ENCODE peak calls at places on chromosomes 4 and X, in nine cellular contexts. R is right atrium auricular region, S is astrocyte of the spinal cord, P is NCI-H2081, E is fibroblast of the aortic adventitia, V is uterus, A is NCI-H345, Z is AG20443, N is NCI-H2171. M is an unnamed sample.

GRCh38 chr4:87042986-87043820 is 108.4 kb downstream of the AFF1 start:
- DNase-seq in Z (no peak), N (no peak), P (no peak), R (no peak), S (no peak), V (no peak), A (no peak), E (no peak), M (no peak)

GRCh38 chrX:3184176-3184930 is 143.1 kb downstream of the ARSF start:
- DNase-seq in R (no peak), E (peak; percentile 85), Z (peak; percentile 48), S (peak; percentile 94), A (no peak), N (no peak), V (peak; percentile 17), P (no peak), M (no peak)

GRCh38 chr4:87679449-87680169 is 29.5 kb downstream of the DMP1 start:
- DNase-seq in R (peak; percentile 61), V (peak; percentile 73), Z (peak; percentile 73), N (peak; percentile 11), P (peak; percentile 1), A (peak; percentile 35), S (peak; percentile 67), E (peak; percentile 76), M (peak; percentile 54)

GRCh38 chr4:110533940-110534339 is 58.0 kb downstream of the ENPEP start:
- DNase-seq in N (no peak), A (peak; percentile 7), S (peak; percentile 98), Z (peak; percentile 78), R (no peak), P (no peak), V (no peak), E (peak; percentile 95), M (no peak)

GRCh38 chr4:122890142-122890769 is 32.1 kb downstream of the NUDT6 start:
- DNase-seq in R (no peak), E (peak; percentile 94), Z (no peak), N (no peak), V (no peak), S (no peak), P (no peak), A (no peak), M (no peak)

GRCh38 chr4:24423670-24424069 is 160.7 kb downstream of the DHX15 start:
- DNase-seq in R (no peak), E (no peak), V (no peak), P (no peak), Z (no peak), S (no peak), N (no peak), A (no peak), M (no peak)

GRCh38 chr4:140227286-140227685 is 73.3 kb upstream of the MAML3 start:
- DNase-seq in A (no peak), V (no peak), P (no peak), N (no peak), S (no peak), E (no peak), Z (no peak), R (no peak), M (no peak)

GRCh38 chr4:152997771-152998487 is 61.8 kb downstream of the FHDC1 start:
- DNase-seq in N (no peak), A (no peak), E (no peak), Z (no peak), P (no peak), V (no peak), R (no peak), S (no peak), M (no peak)

GRCh38 chr4:110904435-110905050 is 281.7 kb upstream of the PITX2 start:
- DNase-seq in V (no peak), P (peak; percentile 42), N (no peak), Z (no peak), S (peak; percentile 12), R (no peak), A (peak; percentile 54), E (peak; percentile 22), M (no peak)

GRCh38 chr4:15550491-15550890 is 80.8 kb downstream of the CC2D2A start:
- DNase-seq in P (no peak), V (no peak), E (no peak), A (no peak), Z (no peak), R (no peak), S (no peak), N (no peak), M (no peak)

GRCh38 chrX:68196939-68197791 is 236.1 kb downstream of the OPHN1 start:
- DNase-seq in V (peak; percentile 26), S (peak; percentile 54), N (peak; percentile 16), E (peak; percentile 64), P (peak; percentile 57), A (peak; percentile 10), Z (peak; percentile 54), R (no peak), M (peak; percentile 41)

GRCh38 chr4:74433043-74433442 is 11.9 kb upstream of the AREG start:
- DNase-seq in P (no peak), A (no peak), Z (no peak), S (no peak), V (no peak), E (peak; percentile 26), N (no peak), R (no peak), M (no peak)

GRCh38 chr4:117700111-117700892 is 334.0 kb upstream of the NDST3 start:
- DNase-seq in E (no peak), V (no peak), N (no peak), R (no peak), S (no peak), Z (no peak), P (no peak), A (no peak), M (no peak)

GRCh38 chr4:183354213-183354612 is 32.0 kb upstream of the CLDN24 start:
- DNase-seq in A (peak; percentile 67), P (peak; percentile 15), Z (no peak), N (no peak), S (no peak), E (no peak), R (no peak), V (no peak), M (no peak)

GRCh38 chr4:8046925-8047541 is 107.4 kb upstream of the AFAP1 start:
- DNase-seq in R (no peak), Z (no peak), S (no peak), V (no peak), N (no peak), E (no peak), A (no peak), P (peak; percentile 28), M (no peak)

GRCh38 chr4:123659759-123660158 is 263.2 kb downstream of the SPRY1 start:
- DNase-seq in V (no peak), P (no peak), S (peak; percentile 26), N (no peak), A (no peak), Z (no peak), E (peak; percentile 12), R (no peak), M (no peak)

GRCh38 chr4:14719053-14719452 is 283.2 kb upstream of the CPEB2 start:
- DNase-seq in V (no peak), E (peak; percentile 68), Z (no peak), A (no peak), N (no peak), S (peak; percentile 91), P (no peak), R (no peak), M (no peak)

GRCh38 chrX:15359701-15360100 is 24.4 kb upstream of the PIGA start:
- DNase-seq in Z (no peak), P (no peak), V (no peak), S (no peak), N (no peak), A (no peak), E (peak; percentile 55), R (no peak), M (no peak)

GRCh38 chrX:67604979-67605703 is 61.3 kb downstream of the AR start:
- DNase-seq in S (peak; percentile 90), Z (peak; percentile 67), N (no peak), P (no peak), R (no peak), V (no peak), A (no peak), E (peak; percentile 91), M (no peak)

GRCh38 chrX:46791927-46792825 is 33.3 kb upstream of the SLC9A7 start:
- DNase-seq in A (no peak), S (peak; percentile 92), N (no peak), Z (peak; percentile 63), R (no peak), V (no peak), E (peak; percentile 95), P (peak; percentile 58), M (no peak)

GRCh38 chr4:115234405-115235093 is 121.1 kb upstream of the NDST4 start:
- DNase-seq in Z (no peak), R (no peak), N (no peak), S (peak; percentile 12), A (peak; percentile 27), E (no peak), P (peak; percentile 9), V (no peak), M (peak; percentile 55)

GRCh38 chr4:1648962-1649361 is 35.2 kb downstream of the FAM53A start:
- DNase-seq in V (no peak), S (no peak), E (no peak), P (no peak), R (no peak), Z (no peak), A (no peak), N (no peak), M (no peak)

GRCh38 chr4:21304061-21304541 is 603.8 kb downstream of the PACRGL start:
- DNase-seq in N (no peak), Z (peak; percentile 6), A (peak; percentile 6), V (no peak), S (no peak), R (no peak), P (peak; percentile 32), E (no peak), M (peak; percentile 54)

GRCh38 chrX:56288607-56289006 is 56.5 kb downstream of the KLF8 start:
- DNase-seq in N (no peak), E (no peak), Z (no peak), A (no peak), P (no peak), V (no peak), R (no peak), S (no peak), M (no peak)

GRCh38 chr4:123786955-123787354 is 390.4 kb downstream of the SPRY1 start:
- DNase-seq in V (peak; percentile 23), Z (no peak), P (no peak), E (peak; percentile 51), N (no peak), S (peak; percentile 70), R (no peak), A (no peak), M (no peak)

GRCh38 chrX:130120746-130121504 is 10.6 kb upstream of the ELF4 start:
- DNase-seq in Z (peak; percentile 85), R (peak; percentile 78), E (peak; percentile 91), V (peak; percentile 80), A (peak; percentile 44), P (peak; percentile 11), N (peak; percentile 55), S (peak; percentile 71), M (peak; percentile 25)

GRCh38 chr4:86523333-86523732 is 70.8 kb upstream of the PTPN13 start:
- DNase-seq in Z (no peak), N (no peak), S (no peak), V (no peak), E (no peak), R (no peak), A (no peak), P (no peak), M (no peak)

GRCh38 chr4:81418572-81418971 is 53.1 kb downstream of the RASGEF1B start:
- DNase-seq in P (no peak), E (no peak), V (no peak), A (no peak), N (no peak), R (no peak), S (no peak), Z (no peak), M (no peak)

GRCh38 chr4:4427478-4427870 is 40.6 kb downstream of the NSG1 start:
- DNase-seq in A (no peak), P (no peak), R (no peak), N (no peak), V (no peak), E (no peak), Z (no peak), S (peak; percentile 48), M (no peak)

GRCh38 chr4:16443504-16444088 is 217.3 kb upstream of the TAPT1 start:
- DNase-seq in A (no peak), N (no peak), S (peak; percentile 37), V (no peak), E (peak; percentile 64), P (peak; percentile 8), Z (peak; percentile 57), R (no peak), M (no peak)

GRCh38 chr4:13647012-13647411 is 19.5 kb upstream of the BOD1L1 start:
- DNase-seq in P (no peak), V (no peak), R (no peak), N (no peak), S (no peak), A (no peak), E (no peak), Z (no peak), M (peak; percentile 63)